ENCODE peak calls at places on chromosomes 11 and 22, in six cellular contexts. K is tibial artery, H is cardiac muscle cell, G is uterus, M is kidney, S is heart left ventricle. B is an unnamed sample. For H3K4me1, the result is how much of the 10 kb centered on the place peaks cover.

GRCh38 chr11:120337133-120337895 is 1.1 kb downstream of the ARHGEF12 start:
- DNase-seq in K (peak), H (peak), G (peak), M (peak), S (peak), B (peak)

GRCh38 chr11:128518493-128519207 is 68.7 kb downstream of the ETS1 start:
- DNase-seq in K (no peak), H (peak), G (no peak), M (no peak), S (no peak), B (no peak)

GRCh38 chr11:59659981-59660380 is 8.9 kb downstream of the PATL1 start:
- DNase-seq in K (no peak), H (no peak), G (no peak), M (no peak), S (no peak), B (no peak)

GRCh38 chr11:33655842-33656600 is 44.6 kb downstream of the C11orf91 start:
- DNase-seq in K (no peak), H (no peak), G (no peak), M (no peak), S (no peak), B (no peak)

GRCh38 chr11:59216654-59217640 is 4.2 kb upstream of the MPEG1 start:
- DNase-seq in K (no peak), H (peak), G (peak), M (no peak), S (peak), B (no peak)

GRCh38 chr11:58618215-58618614 is 4.2 kb upstream of the CNTF start:
- DNase-seq in K (no peak), H (no peak), G (no peak), M (no peak), S (no peak), B (no peak)

GRCh38 chr11:108198833-108199232 is 23.6 kb downstream of the NPAT start:
- DNase-seq in K (no peak), H (peak), G (no peak), M (peak), S (no peak), B (no peak)

GRCh38 chr22:20591660-20592310 is 84.4 kb downstream of the MED15 start:
- DNase-seq in K (no peak), H (peak), G (no peak), M (no peak), S (no peak), B (no peak)

GRCh38 chr22:31055322-31056159 is 25.6 kb upstream of the SMTN start:
- DNase-seq in K (peak), H (peak), G (peak), M (peak), S (peak), B (no peak)

GRCh38 chr11:20598487-20598886 is 921 bp upstream of the SLC6A5 start:
- DNase-seq in K (no peak), H (no peak), G (no peak), M (no peak), S (no peak), B (no peak)

GRCh38 chr22:47201996-47202818 is 439.8 kb downstream of the TBC1D22A start:
- DNase-seq in K (no peak), H (no peak), G (no peak), M (peak), S (no peak), B (no peak)

GRCh38 chr11:42521994-42522393 is 789.8 kb upstream of the API5 start:
- DNase-seq in K (no peak), H (peak), G (no peak), M (no peak), S (no peak), B (no peak)

GRCh38 chr11:131668867-131669780 is 298.7 kb downstream of the NTM start:
- DNase-seq in K (peak), H (peak), G (no peak), M (no peak), S (no peak), B (peak)

GRCh38 chr11:44178381-44178780 is 82.9 kb downstream of the EXT2 start:
- DNase-seq in K (no peak), H (peak), G (no peak), M (no peak), S (no peak), B (no peak)

GRCh38 chr22:23910496-23911190 is 16.5 kb downstream of the MIF start:
- DNase-seq in K (peak), H (no peak), G (no peak), M (no peak), S (no peak), B (no peak)

GRCh38 chr11:27718853-27719574 is 18.8 kb upstream of the BDNF start:
- DNase-seq in K (peak), H (peak), G (no peak), M (peak), S (peak), B (peak)

GRCh38 chr11:62835336-62835735 is 2.7 kb upstream of the TEX54 start:
- DNase-seq in K (no peak), H (no peak), G (no peak), M (no peak), S (no peak), B (no peak)
- H3K4me3 ChIP-seq in K (no peak), H (no peak), G (no peak), M (no peak), S (no peak), B (no peak)

GRCh38 chr11:10385696-10386095 is 69.4 kb upstream of the AMPD3 start:
- DNase-seq in K (no peak), H (peak), G (peak), M (no peak), S (peak), B (no peak)
- H3K4me1 ChIP-seq in K (under half), H (under half), G (under half), M (under half), S (under half), B (under half)

GRCh38 chr22:37983860-37984791 is at the start of gene SOX10:
- DNase-seq in K (no peak), H (no peak), G (no peak), M (no peak), S (no peak), B (no peak)
- H3K4me3 ChIP-seq in K (no peak), H (no peak), G (no peak), M (no peak), S (peak), B (no peak)

GRCh38 chr11:93921695-93922468 is 71.5 kb upstream of the VSTM5 start:
- DNase-seq in K (no peak), H (peak), G (no peak), M (no peak), S (no peak), B (peak)
- H3K4me1 ChIP-seq in K (under half), H (under half), G (under half), M (under half), S (under half), B (under half)

GRCh38 chr11:73312806-73313403 is 4.8 kb downstream of the ARHGEF17 start:
- DNase-seq in K (no peak), H (no peak), G (peak), M (no peak), S (no peak), B (no peak)
- H3K4me3 ChIP-seq in K (peak), H (peak), G (peak), M (peak), S (peak), B (no peak)

DNA sequence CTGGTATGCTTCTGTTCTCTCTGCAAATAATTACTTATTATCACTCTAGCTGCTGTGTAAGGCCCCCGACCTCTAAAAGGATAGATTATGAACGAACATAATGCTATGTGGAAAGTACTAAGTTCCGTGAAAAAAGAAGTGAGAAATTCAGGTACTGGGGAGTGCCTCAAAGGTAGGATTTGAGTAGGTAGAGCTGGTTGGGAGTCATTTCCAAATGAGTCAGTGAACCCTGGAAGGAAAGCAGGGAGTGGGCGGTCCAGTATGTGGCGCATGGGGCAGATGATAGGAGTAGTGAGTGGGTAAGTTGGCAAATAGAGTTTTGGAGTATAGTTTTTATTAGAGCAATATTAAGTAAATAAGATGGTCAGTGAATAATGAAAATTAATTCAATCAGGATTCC is 2.4 kb downstream of the ZC3H12C start:
- DNase-seq in K (no peak), H (peak), G (no peak), M (no peak), S (no peak), B (no peak)
- H3K4me1 ChIP-seq in K (under half), H (under half), G (under half), M (under half), S (under half), B (under half)

GRCh38 chr11:13357232-13357631 is 79.6 kb downstream of the BMAL1 start:
- DNase-seq in K (no peak), H (no peak), G (no peak), M (no peak), S (no peak), B (no peak)

GRCh38 chr11:13354335-13354734 is 76.7 kb downstream of the BMAL1 start:
- DNase-seq in K (no peak), H (peak), G (no peak), M (no peak), S (no peak), B (peak)

GRCh38 chr11:13355191-13355590 is 77.6 kb downstream of the BMAL1 start:
- DNase-seq in K (no peak), H (no peak), G (no peak), M (no peak), S (no peak), B (no peak)

GRCh38 chr11:13362596-13363109 is 85.1 kb downstream of the BMAL1 start:
- DNase-seq in K (no peak), H (no peak), G (no peak), M (no peak), S (no peak), B (no peak)

GRCh38 chr11:13358871-13359270 is 81.3 kb downstream of the BMAL1 start:
- DNase-seq in K (no peak), H (peak), G (no peak), M (no peak), S (no peak), B (no peak)
- H3K4me3 ChIP-seq in K (no peak), H (no peak), G (no peak), M (no peak), S (no peak), B (no peak)

GRCh38 chr22:22374579-22374978 is 130.0 kb downstream of the VPREB1 start:
- DNase-seq in K (no peak), H (no peak), G (no peak), M (no peak), S (no peak), B (no peak)

GRCh38 chr22:22377335-22377734 is 131.2 kb downstream of the ZNF280B start:
- DNase-seq in K (no peak), H (no peak), G (no peak), M (no peak), S (no peak), B (no peak)

GRCh38 chr22:22374163-22374562 is 129.6 kb downstream of the VPREB1 start:
- DNase-seq in K (no peak), H (no peak), G (no peak), M (no peak), S (no peak), B (no peak)

GRCh38 chr22:22376352-22376706 is 131.7 kb downstream of the VPREB1 start:
- DNase-seq in K (no peak), H (no peak), G (no peak), M (no peak), S (no peak), B (no peak)

GRCh38 chr22:22375586-22376351 is 131.2 kb downstream of the VPREB1 start:
- DNase-seq in K (no peak), H (no peak), G (no peak), M (no peak), S (no peak), B (no peak)
- H3K4me1 ChIP-seq in K (under half), H (under half), G (under half), M (under half), S (under half), B (under half)

DNA sequence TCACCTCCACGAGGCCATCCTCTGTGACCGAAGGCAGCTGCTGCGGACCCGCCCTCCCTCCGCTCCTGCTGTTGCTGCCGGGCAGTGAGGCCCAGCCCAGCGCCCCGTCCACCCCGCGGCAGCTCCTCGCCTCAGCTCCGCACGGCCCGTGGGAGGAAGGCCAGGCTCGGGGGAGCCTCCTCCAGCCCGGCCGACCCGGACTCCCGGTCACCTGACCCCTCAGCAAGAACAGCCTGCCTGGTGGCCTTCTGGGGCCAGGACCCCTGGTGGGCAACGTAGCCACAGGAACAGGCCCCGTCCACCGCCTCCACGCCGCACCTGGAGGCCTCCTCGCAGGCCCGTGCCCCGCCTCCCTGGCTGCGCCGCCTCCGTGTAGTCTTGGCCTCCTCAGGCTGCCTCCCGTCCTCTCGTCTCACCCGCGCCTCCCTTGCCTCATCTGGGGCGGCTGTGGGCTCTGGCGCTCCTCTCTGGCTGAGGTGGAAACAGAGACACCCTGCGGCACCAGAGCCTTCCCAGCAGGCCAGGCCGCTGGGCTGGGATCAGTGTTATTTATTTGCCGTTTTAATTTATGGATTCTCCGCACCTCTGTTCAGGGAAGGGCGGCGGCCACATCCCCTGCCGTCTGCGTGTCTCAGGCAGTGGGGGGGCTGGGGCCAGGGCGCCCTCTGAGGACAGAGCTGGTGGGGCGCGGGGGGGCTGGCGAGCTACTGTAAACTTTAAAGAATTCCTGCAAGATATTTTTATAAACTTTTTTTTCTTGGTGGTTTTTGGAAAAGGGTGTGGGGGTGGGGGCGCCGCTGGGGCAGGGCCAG is 25.4 kb downstream of the MOB2 start:
- DNase-seq in K (peak), H (no peak), G (peak), M (no peak), S (no peak), B (no peak)
- H3K4me3 ChIP-seq in K (peak), H (no peak), G (peak), M (no peak), S (no peak), B (no peak)

B was measured in HAP-1.